ENCODE peak calls at places on chromosomes 6 and 20, in nine cellular contexts. P is ureter, Y is iris pigment epithelial cell, T is 8988T, R is neural crest cell, J is COR-L47, H is T47D, V is GM12892, G is GM12865. K is an unnamed sample.

GRCh38 chr20:13261460-13262301 is 40.6 kb downstream of the ISM1 start:
- DNase-seq in H (no peak), P (peak), G (peak), Y (peak), J (peak), R (peak), T (peak), V (peak), K (peak)

GRCh38 chr6:130671119-130672104 is 155.8 kb upstream of the SMLR1 start:
- DNase-seq in T (no peak), J (no peak), Y (no peak), H (no peak), V (no peak), R (no peak), G (no peak), P (no peak), K (no peak)

GRCh38 chr6:34098045-34098936 is 47.6 kb downstream of the GRM4 start:
- DNase-seq in J (no peak), G (no peak), R (no peak), P (no peak), V (no peak), H (no peak), Y (no peak), T (no peak), K (no peak)

GRCh38 chr20:37636212-37636975 is 57.4 kb upstream of the CTNNBL1 start:
- DNase-seq in P (no peak), Y (no peak), R (no peak), H (no peak), T (no peak), V (no peak), J (no peak), G (no peak), K (no peak)

GRCh38 chr6:111658445-111659154 is 52.9 kb upstream of the TRAF3IP2 start:
- DNase-seq in V (no peak), P (no peak), R (no peak), T (no peak), J (no peak), Y (peak), H (no peak), G (no peak), K (no peak)

GRCh38 chr6:125781307-125781868 is 9.4 kb upstream of the NCOA7 start:
- DNase-seq in V (no peak), T (no peak), Y (peak), R (no peak), P (no peak), J (peak), H (no peak), G (peak), K (peak)

GRCh38 chr20:2871555-2872303 is 1.6 kb upstream of the PTPRA start:
- DNase-seq in H (no peak), R (no peak), V (no peak), J (no peak), G (no peak), Y (no peak), P (no peak), T (no peak), K (no peak)

GRCh38 chr6:158125271-158125670 is 42.8 kb downstream of the SERAC1 start:
- DNase-seq in J (no peak), G (no peak), H (no peak), R (no peak), V (no peak), Y (no peak), T (no peak), P (no peak), K (no peak)

GRCh38 chr6:33592595-33593413 is 12.7 kb upstream of the BAK1 start:
- DNase-seq in J (no peak), G (peak), R (peak), P (peak), H (peak), Y (no peak), T (no peak), V (peak), K (no peak)

GRCh38 chr6:73969982-73970960 is 274.3 kb downstream of the CD109 start:
- DNase-seq in T (no peak), J (no peak), Y (peak), V (no peak), G (peak), R (no peak), P (no peak), H (peak), K (peak)

GRCh38 chr6:24358219-24358821 is 461 bp upstream of the DCDC2 start:
- DNase-seq in V (no peak), G (no peak), R (no peak), J (no peak), T (no peak), H (no peak), P (no peak), Y (no peak), K (no peak)

GRCh38 chr6:53250761-53251672 is 97.7 kb downstream of the ELOVL5 start:
- DNase-seq in V (no peak), Y (peak), G (no peak), R (no peak), T (no peak), J (no peak), P (no peak), H (no peak), K (no peak)

GRCh38 chr20:54479138-54479906 is 3.9 kb downstream of the DOK5 start:
- DNase-seq in H (peak), R (no peak), G (no peak), P (no peak), Y (peak), V (no peak), J (no peak), T (no peak), K (no peak)

GRCh38 chr6:38476141-38476540 is 163.6 kb downstream of the BTBD9 start:
- DNase-seq in T (no peak), H (no peak), R (no peak), V (no peak), Y (peak), J (no peak), G (no peak), P (no peak), K (no peak)

GRCh38 chr20:6469695-6470094 is 297.8 kb upstream of the BMP2 start:
- DNase-seq in V (no peak), T (no peak), P (no peak), J (no peak), H (no peak), Y (no peak), G (no peak), R (no peak), K (no peak)

GRCh38 chr20:25310268-25310920 is 62.5 kb downstream of the PYGB start:
- DNase-seq in G (peak), V (no peak), P (peak), H (no peak), Y (peak), J (peak), R (no peak), T (no peak), K (no peak)

GRCh38 chr20:59645761-59646171 is 41.4 kb downstream of the PHACTR3 start:
- DNase-seq in V (no peak), R (no peak), P (no peak), Y (no peak), G (no peak), T (no peak), J (no peak), H (no peak), K (no peak)

GRCh38 chr6:74749211-74750142 is 456.4 kb downstream of the COL12A1 start:
- DNase-seq in V (no peak), T (no peak), P (no peak), H (no peak), J (no peak), R (no peak), Y (peak), G (no peak), K (no peak)

GRCh38 chr20:62366370-62367135 is 559 bp downstream of the LAMA5 start:
- DNase-seq in Y (no peak), G (no peak), R (no peak), P (no peak), H (peak), T (peak), V (peak), J (peak), K (peak)

GRCh38 chr6:25290306-25291060 is 11.3 kb downstream of the CARMIL1 start:
- DNase-seq in H (no peak), G (no peak), V (no peak), R (no peak), Y (no peak), T (no peak), J (no peak), P (no peak), K (no peak)

GRCh38 chr6:63140114-63140513 is 71.2 kb upstream of the FKBP1C start:
- DNase-seq in G (no peak), P (no peak), T (no peak), H (no peak), Y (no peak), R (no peak), V (no peak), J (no peak), K (no peak)

GRCh38 chr6:16179970-16180431 is 51.1 kb downstream of the MYLIP start:
- DNase-seq in V (no peak), P (no peak), Y (no peak), T (no peak), G (peak), H (no peak), J (no peak), R (no peak), K (no peak)

GRCh38 chr6:52724406-52725121 is 38.7 kb downstream of the GSTA2 start:
- DNase-seq in T (peak), Y (peak), V (peak), H (peak), G (peak), R (peak), P (peak), J (peak), K (peak)

GRCh38 chr20:33450867-33451266 is 7.3 kb upstream of the SNTA1 start:
- DNase-seq in G (no peak), R (no peak), P (no peak), V (no peak), Y (peak), J (no peak), T (no peak), H (no peak), K (no peak)

GRCh38 chr6:38021571-38021970 is 202.0 kb downstream of the ZFAND3 start:
- DNase-seq in Y (no peak), H (no peak), P (no peak), J (no peak), V (no peak), G (no peak), R (no peak), T (no peak), K (peak)

GRCh38 chr6:79570802-79571367 is 33.7 kb upstream of the LCA5 start:
- DNase-seq in Y (peak), J (peak), R (no peak), H (peak), G (peak), T (no peak), P (no peak), V (peak), K (no peak)

GRCh38 chr6:53244958-53245357 is 96.3 kb upstream of the GCM1 start:
- DNase-seq in R (no peak), Y (no peak), H (no peak), P (no peak), G (peak), T (no peak), V (peak), J (no peak), K (no peak)

GRCh38 chr20:16709017-16709416 is 20.8 kb upstream of the SNRPB2 start:
- DNase-seq in V (peak), T (no peak), R (no peak), G (peak), H (no peak), Y (no peak), P (no peak), J (no peak), K (no peak)

GRCh38 chr20:63703976-63704748 is 3.6 kb downstream of the ARFRP1 start:
- DNase-seq in Y (no peak), G (no peak), J (no peak), P (no peak), V (no peak), T (no peak), H (no peak), R (no peak), K (no peak)

GRCh38 chr20:61572312-61572711 is 320.3 kb downstream of the CDH4 start:
- DNase-seq in Y (no peak), G (no peak), R (no peak), H (no peak), P (no peak), J (no peak), T (no peak), V (no peak), K (no peak)

GRCh38 chr20:49356676-49357075 is 78.8 kb upstream of the ZNFX1 start:
- DNase-seq in J (peak), T (no peak), H (no peak), P (no peak), Y (no peak), G (no peak), V (no peak), R (no peak), K (no peak)

GRCh38 chr6:36323062-36323461 is 13.6 kb downstream of the BNIP5 start:
- DNase-seq in Y (no peak), R (peak), H (no peak), J (peak), G (peak), V (no peak), T (no peak), P (no peak), K (no peak)

GRCh38 chr6:169618526-169619490 is 83.0 kb downstream of the WDR27 start:
- DNase-seq in V (no peak), J (no peak), P (no peak), T (no peak), Y (peak), R (no peak), G (no peak), H (no peak), K (no peak)

GRCh38 chr20:19739351-19739750 is 18.7 kb upstream of the RIN2 start:
- DNase-seq in R (no peak), T (no peak), V (no peak), J (no peak), G (no peak), P (no peak), Y (no peak), H (no peak), K (no peak)

GRCh38 chr6:692356-692851 is 535 bp downstream of the EXOC2 start:
- DNase-seq in V (peak), H (peak), G (peak), Y (peak), T (peak), R (peak), P (no peak), J (peak), K (no peak)

GRCh38 chr6:116945809-116946208 is 68.8 kb downstream of the RFX6 start:
- DNase-seq in H (no peak), J (no peak), Y (no peak), P (no peak), R (no peak), T (no peak), G (no peak), V (no peak), K (no peak)

GRCh38 chr6:133052465-133052864 is 188.7 kb upstream of the EYA4 start:
- DNase-seq in R (no peak), P (no peak), H (no peak), Y (no peak), V (no peak), T (no peak), J (no peak), G (no peak), K (no peak)

GRCh38 chr20:10131612-10132345 is 86.9 kb upstream of the SNAP25 start:
- DNase-seq in Y (peak), J (peak), V (no peak), H (no peak), G (no peak), P (peak), R (no peak), T (no peak), K (no peak)

GRCh38 chr6:11734861-11735652 is 43.5 kb downstream of the ADTRP start:
- DNase-seq in T (no peak), R (no peak), H (peak), Y (no peak), V (no peak), P (no peak), G (peak), J (no peak), K (no peak)

K was measured in NCI-H1930.